ENCODE peak calls at places on chromosomes 12 and 14, in six cellular contexts. Q, N, D, Z, U and E are unnamed samples.
A peak's percentile ranks its signal among the peaks of the same experiment; 100 is the strongest.

GRCh38 chr14:44778562-44778961 is 183.2 kb downstream of the KLHL28 start:
- DNase-seq in Z (peak; percentile 68), D (peak; percentile 51), Q (peak; percentile 32), N (peak; percentile 93), U (no peak), E (peak; percentile 85)

GRCh38 chr12:27521066-27521465 is 2.9 kb upstream of the PPFIBP1 start:
- DNase-seq in U (no peak), N (peak; percentile 94), Z (no peak), D (peak; percentile 82), Q (peak; percentile 62), E (peak; percentile 36)

GRCh38 chr12:2346405-2346804 is 293.6 kb downstream of the CACNA1C start:
- DNase-seq in N (no peak), U (no peak), Z (no peak), D (no peak), Q (no peak), E (no peak)

GRCh38 chr14:50533806-50534205 is 1.4 kb upstream of the MAP4K5 start:
- DNase-seq in Q (no peak), Z (no peak), N (no peak), U (no peak), D (peak; percentile 48), E (no peak)

GRCh38 chr14:103607822-103608221 is 21.2 kb upstream of the KLC1 start:
- DNase-seq in U (no peak), Q (no peak), N (no peak), D (no peak), Z (no peak), E (no peak)

GRCh38 chr14:100538566-100539318 is 48.5 kb downstream of the BEGAIN start:
- DNase-seq in Z (no peak), U (no peak), Q (no peak), N (no peak), D (no peak), E (no peak)

GRCh38 chr14:99441918-99442317 is 38.7 kb downstream of the SETD3 start:
- DNase-seq in N (no peak), Z (no peak), D (no peak), U (no peak), Q (no peak), E (no peak)

GRCh38 chr14:99312106-99312505 is 40.1 kb upstream of the BCL11B start:
- DNase-seq in N (no peak), Z (no peak), Q (no peak), D (no peak), U (no peak), E (no peak)

GRCh38 chr12:110200124-110200417 is 75.9 kb downstream of the IFT81 start:
- DNase-seq in Q (peak; percentile 23), N (peak; percentile 5), Z (no peak), U (no peak), D (no peak), E (no peak)

GRCh38 chr14:70782361-70782760 is 27.0 kb downstream of the MAP3K9 start:
- DNase-seq in N (no peak), Q (peak; percentile 7), U (no peak), D (peak; percentile 11), Z (no peak), E (no peak)

GRCh38 chr14:58919262-58919661 is 269.2 kb upstream of the DAAM1 start:
- DNase-seq in D (peak; percentile 66), N (no peak), Q (peak; percentile 48), Z (peak; percentile 27), U (peak; percentile 19), E (peak; percentile 75)

GRCh38 chr12:19971396-19971802 is 396.9 kb upstream of the PDE3A start:
- DNase-seq in U (no peak), D (peak; percentile 60), Q (peak; percentile 64), N (peak; percentile 48), Z (peak; percentile 73), E (peak; percentile 67)

GRCh38 chr12:56128669-56129209 is 672 bp downstream of the ESYT1 start:
- DNase-seq in N (peak; percentile 31), Z (no peak), U (peak; percentile 24), D (peak; percentile 18), Q (no peak), E (peak; percentile 26)

GRCh38 chr12:95218164-95218851 is 701 bp downstream of the VEZT start:
- DNase-seq in N (peak; percentile 62), Z (no peak), D (peak; percentile 72), Q (peak; percentile 70), U (peak; percentile 70), E (no peak)

GRCh38 chr14:98840511-98840910 is 431.5 kb downstream of the BCL11B start:
- DNase-seq in Z (no peak), U (no peak), D (no peak), Q (no peak), N (no peak), E (no peak)

GRCh38 chr12:24378548-24379011 is 429.1 kb upstream of the SOX5 start:
- DNase-seq in Z (peak; percentile 44), N (no peak), Q (no peak), U (no peak), D (no peak), E (peak; percentile 98)

GRCh38 chr12:24381790-24382189 is 432.3 kb upstream of the SOX5 start:
- DNase-seq in U (no peak), D (no peak), N (no peak), Q (no peak), Z (no peak), E (peak; percentile 54)

GRCh38 chr12:24379038-24379437 is 429.6 kb upstream of the SOX5 start:
- DNase-seq in U (peak; percentile 4), D (no peak), Q (no peak), Z (no peak), N (no peak), E (no peak)

GRCh38 chr12:24380122-24380521 is 430.7 kb upstream of the SOX5 start:
- DNase-seq in D (no peak), U (no peak), N (no peak), Z (peak; percentile 81), Q (peak; percentile 45), E (peak; percentile 83)

DNA sequence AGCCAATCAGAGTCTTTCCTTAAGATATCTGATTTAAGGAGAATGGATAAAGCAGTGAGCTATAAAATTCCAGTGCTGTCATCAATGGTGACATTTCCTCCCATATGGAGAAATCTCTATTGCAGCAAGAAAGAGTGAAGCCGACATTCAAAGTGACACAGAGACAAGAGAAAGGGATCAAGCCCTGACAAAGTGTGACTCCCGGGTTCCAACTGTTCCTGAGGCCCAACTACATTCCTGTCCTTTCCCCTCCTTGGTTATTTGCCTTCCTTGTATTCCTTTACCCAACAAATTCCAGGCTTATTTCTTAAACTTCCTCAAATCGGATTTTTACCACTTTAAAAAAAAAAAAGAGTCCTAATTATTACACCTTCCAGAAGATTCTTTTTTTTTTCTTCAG is 430.0 kb upstream of the SOX5 start:
- DNase-seq in Q (no peak), D (no peak), U (no peak), Z (peak; percentile 60), N (no peak), E (no peak)
- H3K4me3 ChIP-seq in Q (no peak overlapping the region), D (no peak overlapping the region), U (no peak overlapping the region), Z (peak overlapping the region; percentile 18), N (no peak overlapping the region), E (no peak overlapping the region)

GRCh38 chr12:99253068-99253467 is 394.5 kb upstream of the GARIN6 start:
- DNase-seq in Q (no peak), Z (peak; percentile 33), D (no peak), N (no peak), U (peak; percentile 37), E (no peak)
- TF ChIP-seq CTCF in Q (no peak), Z (peak; percentile 45), D (no peak), N (no peak), U (peak; percentile 28), E (no peak)

DNA sequence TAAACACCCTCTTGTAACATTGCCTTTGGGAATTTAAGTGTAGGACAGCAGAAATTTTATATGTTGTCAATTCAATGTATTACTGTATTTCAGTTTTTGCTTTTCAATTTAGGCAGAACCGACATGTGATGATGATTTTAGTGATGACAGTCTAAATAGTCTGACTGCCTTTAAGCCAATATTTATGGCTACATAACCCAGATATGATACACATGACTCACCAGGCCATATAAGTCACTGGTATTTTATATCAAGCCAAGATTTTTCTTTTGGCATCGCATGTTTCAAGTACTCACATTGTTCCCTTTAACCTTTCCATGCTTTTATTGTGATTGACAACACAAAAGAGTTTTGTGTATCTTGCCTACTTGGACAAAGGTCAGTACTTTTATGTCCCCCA is 13.6 kb upstream of the PPM1A start:
- DNase-seq in U (no peak), N (no peak), Q (no peak), D (no peak), Z (no peak), E (no peak)
- H3K4me3 ChIP-seq in U (no peak overlapping the region), N (no peak overlapping the region), Q (no peak overlapping the region), D (no peak overlapping the region), Z (no peak overlapping the region), E (no peak overlapping the region)

GRCh38 chr12:102806110-102806509 is 110.9 kb downstream of the PAH start:
- DNase-seq in D (no peak), Z (no peak), U (no peak), Q (no peak), N (no peak), E (no peak)

GRCh38 chr12:102808412-102808811 is 108.6 kb downstream of the PAH start:
- DNase-seq in Q (no peak), N (no peak), D (no peak), U (no peak), Z (no peak), E (no peak)

GRCh38 chr12:102806592-102806991 is 110.5 kb downstream of the PAH start:
- DNase-seq in U (no peak), D (no peak), N (no peak), Q (no peak), Z (peak; percentile 7), E (no peak)

GRCh38 chr12:102814691-102815367 is 102.2 kb downstream of the PAH start:
- DNase-seq in U (no peak), N (no peak), D (no peak), Z (no peak), Q (no peak), E (no peak)

DNA sequence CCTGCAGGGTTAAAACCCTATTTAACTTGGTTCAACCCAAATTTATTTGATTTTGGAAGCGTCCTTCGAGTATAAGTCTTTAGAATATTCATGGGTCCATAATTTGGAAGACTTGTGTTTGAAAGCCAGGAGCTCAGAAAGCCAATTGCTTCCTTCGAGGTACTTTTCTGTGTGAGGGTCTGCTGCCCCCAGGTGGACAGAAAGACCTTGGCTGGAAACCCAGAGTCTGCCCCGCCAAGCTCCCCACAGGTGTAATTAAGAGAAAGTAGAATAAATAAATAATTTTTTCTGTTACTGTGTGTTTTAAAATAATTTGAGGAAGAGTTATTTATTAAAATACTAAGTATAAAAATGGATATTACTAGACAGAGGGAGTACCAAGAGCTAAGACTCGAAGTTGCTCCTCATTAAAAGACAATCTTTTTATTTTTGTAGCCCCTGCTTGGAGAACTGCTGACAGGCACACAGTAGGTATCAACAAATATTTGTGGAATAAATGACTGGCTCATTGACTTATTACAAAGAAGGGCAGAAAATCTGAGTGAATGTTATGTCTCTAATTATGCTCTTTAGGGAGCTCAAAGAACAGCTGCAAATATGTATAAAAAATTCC is 105.8 kb downstream of the PAH start:
- DNase-seq in N (peak; percentile 3), U (peak; percentile 53), D (peak; percentile 4), Q (peak; percentile 2), Z (peak; percentile 70), E (peak; percentile 10)
- TF ChIP-seq CTCF in N (peak; percentile 18), U (peak; percentile 53), D (peak; percentile 40), Q (peak; percentile 30), Z (peak; percentile 86), E (peak; percentile 53)

GRCh38 chr14:76664790-76665189 is 96.5 kb upstream of the VASH1 start:
- DNase-seq in D (no peak), U (no peak), Z (no peak), N (no peak), Q (no peak), E (no peak)
- H3K4me3 ChIP-seq in D (no peak overlapping the region), U (no peak overlapping the region), Z (no peak overlapping the region), N (no peak overlapping the region), Q (no peak overlapping the region), E (no peak overlapping the region)

GRCh38 chr12:30968211-30968610 is 41.7 kb downstream of the TSPAN11 start:
- DNase-seq in D (no peak), N (no peak), Q (no peak), Z (no peak), U (no peak), E (no peak)
- TF ChIP-seq CTCF in D (no peak), N (no peak), Q (no peak), Z (no peak), U (no peak), E (no peak)